ENCODE peak calls at places on chromosomes 3 and 15, in four cellular contexts. G is foreskin fibroblast, Z is NCI-H524 treated with DMSO at 0.1 percent for 48 hours, R is ELR. U is an unnamed sample.

GRCh38 chr3:195847061-195847950 is 35.6 kb upstream of the MUC4 start:
- DNase-seq in R (peak; percentile 86), G (peak; percentile 47), Z (no peak), U (no peak)

GRCh38 chr3:152323834-152324233 is 55.1 kb downstream of the MBNL1 start:
- DNase-seq in G (no peak), Z (no peak), R (no peak), U (no peak)

GRCh38 chr15:55457401-55458022 is 49.2 kb downstream of the PIERCE2 start:
- DNase-seq in R (no peak), Z (no peak), G (no peak), U (no peak)

GRCh38 chr15:78763796-78764241 is 47.4 kb downstream of the ADAMTS7 start:
- DNase-seq in Z (no peak), G (no peak), R (no peak), U (no peak)

GRCh38 chr15:50059883-50060282 is 59.1 kb downstream of the ATP8B4 start:
- DNase-seq in Z (no peak), R (no peak), G (no peak), U (no peak)

GRCh38 chr3:173744479-173744878 is 346.9 kb downstream of the NLGN1 start:
- DNase-seq in R (no peak), Z (no peak), G (no peak), U (no peak)

GRCh38 chr3:118808743-118809142 is 225.9 kb downstream of the IGSF11 start:
- DNase-seq in Z (no peak), R (no peak), G (no peak), U (no peak)

GRCh38 chr3:55963611-55964010 is 476.5 kb upstream of the WNT5A start:
- DNase-seq in Z (no peak), G (no peak), R (no peak), U (peak; percentile 4)

GRCh38 chr15:62612183-62612733 is 430.3 kb upstream of the TPM1 start:
- DNase-seq in R (no peak), G (no peak), Z (no peak), U (no peak)

GRCh38 chr3:158430448-158430847 is 140.5 kb upstream of the MLF1 start:
- DNase-seq in R (no peak), Z (no peak), G (no peak), U (peak; percentile 10)

GRCh38 chr3:71629289-71630252 is 46.0 kb upstream of the FOXP1 start:
- DNase-seq in R (peak; percentile 1), Z (no peak), G (peak; percentile 73), U (no peak)

U was measured in DMS 273 treated with DMSO at 0.1 percent for 48 hours.